ENCODE peak calls at places on chromosomes 11 and 22, in four cellular contexts. I, A, S and O are unnamed samples.

GRCh38 chr22:24695958-24696511 is 78.5 kb downstream of the PIWIL3 start:
- DNase-seq in I (no peak), A (no peak), S (no peak), O (no peak)

GRCh38 chr11:59755701-59756495 is 722 bp downstream of the STX3 start:
- DNase-seq in I (peak; percentile 10), A (peak; percentile 66), S (peak; percentile 78), O (no peak)

GRCh38 chr11:42812408-42812807 is 499.4 kb upstream of the API5 start:
- DNase-seq in I (no peak), A (no peak), S (no peak), O (no peak)

GRCh38 chr11:117851091-117851490 is 25.4 kb downstream of the FXYD6 start:
- DNase-seq in I (no peak), A (no peak), S (no peak), O (no peak)

GRCh38 chr11:83827940-83828554 is 541.9 kb upstream of the CCDC90B start:
- DNase-seq in I (no peak), A (no peak), S (no peak), O (no peak)

GRCh38 chr11:61349189-61349751 is 12.4 kb downstream of the CYB561A3 start:
- DNase-seq in I (no peak), A (no peak), S (no peak), O (no peak)

GRCh38 chr11:19951558-19952083 is 208.7 kb downstream of the DBX1 start:
- DNase-seq in I (no peak), A (no peak), S (no peak), O (no peak)

GRCh38 chr11:14583252-14584105 is 60.1 kb upstream of the PDE3B start:
- DNase-seq in I (no peak), A (no peak), S (peak; percentile 56), O (no peak)

GRCh38 chr11:1260620-1261019 is 37.8 kb downstream of the MUC5B start:
- DNase-seq in I (no peak), A (no peak), S (no peak), O (no peak)

GRCh38 chr11:8732276-8732675 is 49.7 kb downstream of the RPL27A start:
- DNase-seq in I (no peak), A (no peak), S (no peak), O (no peak)

GRCh38 chr11:125285844-125286243 is 121.3 kb downstream of the PKNOX2 start:
- DNase-seq in I (no peak), A (no peak), S (no peak), O (no peak)

GRCh38 chr11:12288212-12288933 is 89.0 kb upstream of the PARVA start:
- DNase-seq in I (peak; percentile 15), A (peak; percentile 82), S (peak; percentile 85), O (peak; percentile 29)

GRCh38 chr11:12359761-12360160 is 17.6 kb upstream of the PARVA start:
- DNase-seq in I (no peak), A (no peak), S (no peak), O (no peak)

GRCh38 chr11:10050561-10050960 is 243.5 kb downstream of the SBF2 start:
- DNase-seq in I (no peak), A (no peak), S (no peak), O (no peak)

GRCh38 chr11:69598147-69598546 is 42.8 kb upstream of the CCND1 start:
- DNase-seq in I (no peak), A (no peak), S (no peak), O (no peak)

GRCh38 chr11:119828011-119828410 is 99.0 kb upstream of the NECTIN1 start:
- DNase-seq in I (no peak), A (no peak), S (no peak), O (no peak)

GRCh38 chr11:61007971-61008896 is 36.8 kb downstream of the CD6 start:
- DNase-seq in I (no peak), A (no peak), S (no peak), O (no peak)

GRCh38 chr11:128239224-128239790 is 348.1 kb downstream of the ETS1 start:
- DNase-seq in I (no peak), A (no peak), S (no peak), O (no peak)

GRCh38 chr22:22882033-22882717 is 5.4 kb upstream of the IGLL5 start:
- DNase-seq in I (no peak), A (no peak), S (no peak), O (no peak)

GRCh38 chr11:33692013-33692504 is 8.6 kb downstream of the C11orf91 start:
- DNase-seq in I (no peak), A (peak; percentile 65), S (peak; percentile 67), O (no peak)

GRCh38 chr22:26918236-26918635 is 260.8 kb downstream of the MIAT start:
- DNase-seq in I (no peak), A (no peak), S (no peak), O (no peak)

GRCh38 chr22:46012881-46013281 is 35.9 kb upstream of the WNT7B start:
- DNase-seq in I (no peak), A (no peak), S (peak; percentile 46), O (no peak)

GRCh38 chr22:46090631-46091201 is 59.6 kb upstream of the PPARA start:
- DNase-seq in I (no peak), A (no peak), S (peak; percentile 25), O (peak; percentile 28)

GRCh38 chr11:61473370-61474025 is 35.1 kb upstream of the LRRC10B start:
- DNase-seq in I (no peak), A (peak; percentile 80), S (no peak), O (no peak)

GRCh38 chr22:46533434-46533833 is 4.0 kb downstream of the CELSR1 start:
- DNase-seq in I (no peak), A (no peak), S (no peak), O (no peak)

GRCh38 chr22:19559324-19559811 is 35.2 kb upstream of the CLDN5 start:
- DNase-seq in I (no peak), A (no peak), S (no peak), O (no peak)

GRCh38 chr11:100008440-100008839 is 678.6 kb upstream of the ARHGAP42 start:
- DNase-seq in I (no peak), A (no peak), S (no peak), O (no peak)

GRCh38 chr22:22021160-22021750 is 38.7 kb upstream of the TOP3B start:
- DNase-seq in I (no peak), A (no peak), S (no peak), O (no peak)

GRCh38 chr11:46229250-46229649 is 48.2 kb upstream of the CREB3L1 start:
- DNase-seq in I (no peak), A (no peak), S (no peak), O (no peak)

GRCh38 chr11:96013459-96014213 is 89.7 kb upstream of the MTMR2 start:
- DNase-seq in I (no peak), A (no peak), S (no peak), O (no peak)

GRCh38 chr11:61082161-61082870 is 20.0 kb upstream of the CD5 start:
- DNase-seq in I (no peak), A (no peak), S (no peak), O (no peak)